ENCODE peak calls at places on chromosomes 12 and 14, in four cellular contexts. J is MM.1S, M is colonic mucosa, Z is GM23248. N is an unnamed sample.

GRCh38 chr12:53737951-53738833 is 10.9 kb upstream of the CALCOCO1 start:
- DNase-seq in J (no peak), M (peak; percentile 40), Z (no peak), N (no peak)

GRCh38 chr12:95473440-95473946 is 459 bp upstream of the METAP2 start:
- DNase-seq in J (peak; percentile 39), M (peak; percentile 68), Z (peak; percentile 74), N (peak; percentile 83)

GRCh38 chr12:49548822-49549648 is 10.2 kb downstream of the KCNH3 start:
- DNase-seq in M (no peak), Z (peak; percentile 48), J (no peak), N (no peak)

GRCh38 chr14:93941293-93941910 is 14.3 kb downstream of the FAM181A start:
- DNase-seq in M (no peak), Z (no peak), J (no peak), N (no peak)

GRCh38 chr12:100539209-100539608 is 34.3 kb upstream of the GAS2L3 start:
- DNase-seq in J (peak; percentile 48), M (peak; percentile 29), Z (peak; percentile 56), N (peak; percentile 68)

GRCh38 chr14:37340353-37340752 is 142.6 kb downstream of the MIPOL1 start:
- DNase-seq in M (no peak), Z (no peak), J (no peak), N (peak; percentile 52)

GRCh38 chr12:95073698-95074520 is 491 bp upstream of the NR2C1 start:
- DNase-seq in Z (peak; percentile 16), J (no peak), M (no peak), N (no peak)

GRCh38 chr12:4277205-4277543 is 3.6 kb downstream of the CCND2 start:
- DNase-seq in J (no peak), Z (no peak), M (no peak), N (no peak)

GRCh38 chr12:4700621-4701026 is 19.6 kb upstream of the GALNT8 start:
- DNase-seq in Z (no peak), J (no peak), M (no peak), N (no peak)

GRCh38 chr12:19220861-19221466 is 91.4 kb downstream of the PLEKHA5 start:
- DNase-seq in Z (peak; percentile 87), J (no peak), M (no peak), N (no peak)

GRCh38 chr12:13428538-13429265 is 232.2 kb downstream of the EMP1 start:
- DNase-seq in J (no peak), Z (peak; percentile 46), M (no peak), N (no peak)
- H3K27ac ChIP-seq in J (no peak overlapping the region), Z (no peak overlapping the region), M (no peak overlapping the region), N (no peak overlapping the region)

DNA sequence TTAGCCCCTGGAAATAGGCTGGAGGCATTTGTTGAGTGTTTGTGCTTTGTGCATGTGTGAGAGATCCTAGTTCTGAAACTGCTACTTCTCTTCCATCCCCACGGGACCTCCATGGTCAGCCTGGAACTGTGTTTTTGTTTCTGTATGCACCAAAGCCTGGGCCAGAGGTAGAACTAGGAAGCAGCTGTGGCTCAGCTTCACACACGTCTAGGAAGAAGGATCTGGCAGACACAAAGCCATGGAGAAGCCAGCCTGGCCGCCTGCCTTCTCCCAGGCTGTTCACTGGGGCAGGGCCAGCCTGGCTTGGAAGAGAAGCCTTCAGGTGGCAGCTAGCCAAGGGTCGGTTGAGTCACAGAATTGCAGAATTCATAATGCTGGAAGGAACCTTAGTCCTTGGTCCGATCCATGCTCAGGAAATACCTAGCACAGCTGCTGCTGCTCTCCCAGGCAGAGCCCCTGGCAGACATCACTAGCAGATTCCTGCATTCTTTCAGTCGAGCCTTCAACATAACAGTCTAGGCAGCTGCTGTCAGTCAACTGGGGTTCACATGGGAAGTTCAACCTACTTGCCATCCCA is 27.0 kb downstream of the RIN3 start:
- DNase-seq in Z (peak; percentile 99), M (peak; percentile 92), J (no peak), N (no peak)
- H3K4me3 ChIP-seq in Z (peak overlapping the region; percentile 13), M (no peak overlapping the region), J (no peak overlapping the region), N (no peak overlapping the region)

DNA sequence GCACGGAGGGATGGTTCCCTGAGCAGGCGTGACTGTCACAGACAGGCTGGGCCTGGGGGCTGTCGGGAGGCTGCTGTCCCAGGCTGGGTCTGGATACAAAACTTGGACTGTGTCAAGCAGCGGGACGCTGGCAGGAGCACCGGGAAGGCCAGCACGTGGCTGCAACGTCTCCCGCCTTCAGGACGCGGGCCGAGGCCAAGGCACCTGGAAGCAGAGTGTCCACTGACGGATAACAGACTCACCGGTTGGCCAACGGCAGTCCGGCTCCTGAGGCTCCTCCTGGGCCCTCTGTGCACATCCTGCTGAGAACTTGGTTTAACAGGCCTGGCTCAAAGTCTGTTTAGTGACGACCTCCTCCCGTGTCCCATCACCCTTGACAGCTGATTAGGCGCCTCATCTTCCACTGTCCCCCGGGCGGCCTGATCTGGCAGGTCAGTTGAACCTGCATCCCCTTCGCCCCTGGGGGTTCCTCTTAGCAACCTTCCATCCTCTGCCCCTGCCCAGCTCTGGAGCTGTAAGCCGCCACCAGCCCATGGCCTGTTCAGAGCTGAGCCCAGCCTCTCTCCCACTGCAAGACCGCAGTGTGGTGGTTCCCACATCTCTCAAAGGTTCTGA is 2.5 kb downstream of the XRCC3 start:
- DNase-seq in J (no peak), Z (no peak), M (no peak), N (peak; percentile 43)
- H3K9ac ChIP-seq in J (no peak overlapping the region), Z (no peak overlapping the region), M (peak overlapping the region; percentile 62), N (peak overlapping the region; percentile 93)

GRCh38 chr14:72519543-72519942 is 374.4 kb downstream of the DPF3 start:
- DNase-seq in M (no peak), Z (no peak), J (no peak), N (no peak)

GRCh38 chr14:72518809-72519377 is 375.0 kb downstream of the DPF3 start:
- DNase-seq in J (peak; percentile 79), M (no peak), Z (no peak), N (peak; percentile 92)

GRCh38 chr14:72521968-72522741 is 371.7 kb downstream of the DPF3 start:
- DNase-seq in M (no peak), J (peak; percentile 70), Z (peak; percentile 37), N (peak; percentile 60)

GRCh38 chr14:72522847-72523246 is 371.1 kb downstream of the DPF3 start:
- DNase-seq in J (no peak), Z (no peak), M (no peak), N (no peak)

GRCh38 chr14:72521045-72521444 is 372.9 kb downstream of the DPF3 start:
- DNase-seq in M (no peak), Z (no peak), J (peak; percentile 67), N (no peak)
- H3K27ac ChIP-seq in M (no peak overlapping the region), Z (no peak overlapping the region), J (peak overlapping the region; percentile 100), N (no peak overlapping the region)

GRCh38 chr12:130879781-130880389 is 8.0 kb downstream of the RAN start:
- DNase-seq in Z (peak; percentile 32), J (no peak), M (no peak), N (peak; percentile 46)

GRCh38 chr12:130881046-130881445 is 9.2 kb downstream of the RAN start:
- DNase-seq in Z (no peak), J (no peak), M (no peak), N (no peak)

GRCh38 chr12:130881548-130881947 is 9.7 kb downstream of the RAN start:
- DNase-seq in M (no peak), Z (no peak), J (no peak), N (no peak)

GRCh38 chr12:130879212-130879686 is 7.4 kb downstream of the RAN start:
- DNase-seq in J (peak; percentile 78), Z (no peak), M (no peak), N (peak; percentile 72)

DNA sequence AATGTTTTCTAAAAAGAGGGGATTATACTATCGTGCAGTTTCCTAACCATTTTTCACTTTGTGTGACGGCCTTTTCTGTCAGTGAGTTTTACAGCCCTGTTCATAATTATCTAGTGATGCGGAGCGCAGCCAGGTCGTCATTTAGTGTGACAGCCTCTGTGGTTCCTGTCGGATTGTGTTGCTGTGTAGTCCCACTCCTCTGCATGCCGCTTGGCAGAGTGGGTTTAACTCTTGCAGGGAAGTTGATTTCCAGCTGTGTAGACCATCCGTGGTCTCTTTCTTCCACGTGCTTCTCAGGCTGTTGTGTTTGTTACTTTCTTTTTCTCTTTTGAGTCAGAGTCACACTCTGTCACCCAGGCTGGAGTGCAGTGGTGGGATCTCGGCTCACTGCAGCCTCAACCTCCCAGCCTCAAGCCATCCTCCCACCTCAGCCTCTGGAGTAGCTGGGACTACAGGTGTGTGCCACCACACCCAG is 8.6 kb downstream of the RAN start:
- DNase-seq in Z (peak; percentile 32), M (no peak), J (peak; percentile 26), N (no peak)
- H3K4me3 ChIP-seq in Z (peak overlapping the region; percentile 69), M (peak overlapping the region; percentile 7), J (peak overlapping the region; percentile 71), N (no peak overlapping the region)

DNA sequence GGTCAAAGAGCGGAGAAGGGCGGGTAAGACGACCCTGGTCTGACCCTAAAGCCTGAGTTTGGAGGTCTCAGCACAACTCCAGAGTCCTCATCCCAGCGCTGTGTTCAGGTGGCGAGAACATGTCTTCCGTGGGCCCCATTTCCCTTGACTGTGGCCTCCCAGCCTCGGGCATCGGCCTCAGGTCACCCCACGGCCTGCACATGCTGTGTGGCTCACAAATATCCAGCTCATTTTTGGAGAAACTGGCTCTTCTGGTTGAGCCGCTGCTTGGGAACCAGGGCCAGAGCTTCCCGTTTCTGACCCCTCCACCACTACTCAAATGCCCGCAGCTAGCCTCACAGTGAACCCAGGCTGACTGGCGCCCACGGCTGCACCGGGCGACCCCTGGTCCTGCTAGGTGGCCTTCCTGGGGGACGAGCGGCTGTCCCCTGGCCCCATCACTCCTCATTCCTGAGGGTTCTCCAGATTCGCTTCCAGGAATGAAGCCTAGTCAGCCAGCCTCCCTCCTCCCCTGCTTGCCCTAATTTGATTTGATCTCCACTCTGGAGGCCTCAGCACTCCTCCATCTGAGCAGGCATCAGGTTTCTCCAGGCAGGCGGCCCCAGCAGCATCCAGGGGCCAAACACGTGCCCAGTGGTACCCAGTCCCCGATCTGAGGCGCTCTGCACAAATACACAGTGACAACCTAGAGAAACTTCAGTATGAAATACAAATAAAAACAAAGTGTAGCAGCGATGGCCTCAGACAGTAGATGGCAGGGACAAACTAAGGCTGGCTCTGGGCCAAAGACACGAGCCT is 4.7 kb downstream of the P2RX2 start:
- DNase-seq in Z (no peak), J (no peak), M (no peak), N (no peak)
- H3K9ac ChIP-seq in Z (peak overlapping the region; percentile 33), J (no peak overlapping the region), M (no peak overlapping the region), N (no peak overlapping the region)

GRCh38 chr12:25189656-25190055 is 5.3 kb downstream of the DNAI7 start:
- DNase-seq in M (no peak), Z (no peak), J (no peak), N (no peak)

GRCh38 chr12:25197608-25198007 is 2.6 kb downstream of the ETFRF1 start:
- DNase-seq in Z (no peak), M (no peak), J (no peak), N (peak; percentile 55)

GRCh38 chr12:25195056-25195971 is at the start of the genes DNAI7 and ETFRF1:
- DNase-seq in M (peak; percentile 99), Z (peak; percentile 100), J (peak; percentile 97), N (peak; percentile 98)

GRCh38 chr12:25194211-25194610 is 749 bp downstream of the DNAI7 start:
- DNase-seq in J (no peak), Z (peak; percentile 45), M (no peak), N (no peak)

DNA sequence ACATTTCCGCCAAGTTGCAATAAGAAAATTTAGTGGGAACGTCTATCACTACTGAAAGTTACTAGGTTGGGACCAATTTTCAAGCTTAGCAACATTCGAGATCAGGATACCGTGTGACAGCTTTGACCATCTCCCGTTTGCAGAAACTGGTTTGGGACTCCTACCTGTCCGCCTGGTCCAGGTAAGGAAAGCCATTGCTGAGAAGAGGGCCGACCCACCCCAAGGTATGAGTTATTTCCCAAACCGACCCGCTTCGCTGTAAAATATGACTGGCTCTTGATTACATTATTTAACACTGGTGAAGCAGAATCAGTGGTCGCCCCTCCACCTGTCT is 271 bp downstream of the DNAI7 start:
- DNase-seq in J (no peak), M (no peak), Z (no peak), N (no peak)
- H3K27ac ChIP-seq in J (peak overlapping the region; percentile 86), M (peak overlapping the region; percentile 88), Z (peak overlapping the region; percentile 85), N (no peak overlapping the region)